ENCODE peak calls at places on chromosomes 4 and X, in nine cellular contexts. T is GM23338, Z is H1, J is cardiac muscle cell, U is suprapubic skin, M is psoas muscle, C is neural progenitor cell, Y is hepatocyte, W is breast epithelium. O is an unnamed sample. For H3K36me3, the result is how much of the 10 kb centered on the place peaks cover.

GRCh38 chr4:147994076-147994475 is 262.2 kb downstream of the ARHGAP10 start:
- DNase-seq in C (no peak), Z (no peak), T (no peak), M (no peak), U (no peak), J (no peak), Y (no peak), W (no peak), O (no peak)

GRCh38 chr4:53863731-53864130 is 200.7 kb downstream of the CHIC2 start:
- DNase-seq in Z (no peak), C (no peak), U (no peak), Y (no peak), J (peak), W (no peak), M (no peak), T (no peak), O (no peak)

GRCh38 chr4:34791224-34791623 is 1453.1 kb downstream of the ARAP2 start:
- DNase-seq in C (no peak), Y (no peak), J (no peak), M (no peak), T (no peak), W (no peak), Z (no peak), U (no peak), O (no peak)

GRCh38 chr4:100189820-100190642 is at the start of gene DDIT4L:
- DNase-seq in U (peak), J (peak), W (no peak), Z (peak), M (peak), T (peak), Y (peak), C (peak), O (no peak)

GRCh38 chr4:157459789-157460188 is 239.3 kb downstream of the GRIA2 start:
- DNase-seq in C (peak), Y (peak), J (peak), T (no peak), W (no peak), U (no peak), M (no peak), Z (no peak), O (no peak)

GRCh38 chrX:73850124-73851013 is 287.4 kb downstream of the CHIC1 start:
- DNase-seq in W (peak), Z (no peak), M (peak), C (peak), T (peak), U (no peak), J (peak), Y (peak), O (peak)

GRCh38 chrX:8453619-8454018 is 11.0 kb upstream of the VCX3B start:
- DNase-seq in M (no peak), T (no peak), Y (no peak), W (no peak), U (no peak), C (no peak), J (no peak), Z (no peak), O (no peak)

GRCh38 chrX:103889216-103889615 is 57.2 kb upstream of the RAB9B start:
- DNase-seq in J (no peak), C (no peak), W (no peak), T (no peak), M (no peak), U (no peak), Y (no peak), Z (no peak), O (no peak)

GRCh38 chr4:88674989-88675388 is 22.6 kb downstream of the NAP1L5 start:
- DNase-seq in T (no peak), J (no peak), C (no peak), U (no peak), Y (no peak), Z (no peak), M (no peak), W (no peak), O (peak)

GRCh38 chrX:39739585-39739984 is 358.2 kb downstream of the BCOR start:
- DNase-seq in U (no peak), C (no peak), Z (no peak), W (no peak), T (no peak), J (no peak), M (no peak), Y (no peak), O (no peak)

DNA sequence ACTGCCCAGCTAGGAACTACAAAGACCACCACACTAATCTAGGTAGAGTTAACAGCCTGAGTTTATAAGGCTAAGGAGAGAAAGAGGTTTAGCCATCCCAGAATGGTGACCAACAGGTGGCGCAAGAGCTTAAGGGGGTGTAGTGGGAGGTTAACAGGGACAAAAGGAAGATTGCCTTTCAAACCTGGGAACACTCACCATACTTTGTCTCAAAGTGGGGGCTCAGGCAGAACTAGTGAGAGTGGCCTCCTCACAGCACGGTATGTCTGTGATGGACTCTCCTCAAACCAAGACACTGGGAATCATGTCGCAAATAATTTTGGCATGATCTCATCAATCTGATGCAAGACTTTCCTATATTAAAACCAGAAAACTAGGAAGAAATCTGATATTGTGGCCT is 23.4 kb downstream of the CCNI start:
- DNase-seq in J (peak), M (no peak), C (peak), U (no peak), T (peak), W (no peak), Y (peak), Z (peak), O (peak)
- H3K36me3 ChIP-seq in J (under half), M (half or more), C (half or more), U (half or more), T (under half), W (under half), Y (under half), Z (under half), O (under half)

GRCh38 chr4:153159728-153160221 is 44.5 kb upstream of the TRIM2 start:
- DNase-seq in Z (no peak), U (no peak), Y (no peak), M (no peak), T (no peak), J (no peak), C (no peak), W (no peak), O (no peak)
- H3K27ac ChIP-seq in Z (no peak), U (no peak), Y (peak), M (no peak), T (no peak), J (no peak), C (no peak), W (no peak), O (no peak)

GRCh38 chrX:86946569-86946968 is 571.0 kb upstream of the KLHL4 start:
- DNase-seq in C (peak), Z (no peak), T (peak), J (peak), M (no peak), Y (peak), U (no peak), W (no peak), O (peak)
- TF ChIP-seq CTCF in C (peak), Z (peak), T (peak), J (peak), M (peak), Y (peak), U (no peak), W (peak), O (peak)

GRCh38 chr4:186158966-186159365 is 32.4 kb upstream of the CYP4V2 start:
- DNase-seq in M (no peak), Y (peak), T (no peak), Z (no peak), U (no peak), C (no peak), W (no peak), J (no peak), O (no peak)
- H3K36me3 ChIP-seq in M (under half), Y (under half), T (under half), Z (under half), U (under half), C (under half), W (under half), J (under half), O (under half)

GRCh38 chr4:183960021-183960420 is 54.9 kb downstream of the STOX2 start:
- DNase-seq in C (peak), T (peak), U (no peak), W (peak), Z (peak), J (peak), M (peak), Y (peak), O (peak)
- H3K27ac ChIP-seq in C (no peak), T (no peak), U (no peak), W (peak), Z (no peak), J (peak), M (no peak), Y (no peak), O (no peak)

DNA sequence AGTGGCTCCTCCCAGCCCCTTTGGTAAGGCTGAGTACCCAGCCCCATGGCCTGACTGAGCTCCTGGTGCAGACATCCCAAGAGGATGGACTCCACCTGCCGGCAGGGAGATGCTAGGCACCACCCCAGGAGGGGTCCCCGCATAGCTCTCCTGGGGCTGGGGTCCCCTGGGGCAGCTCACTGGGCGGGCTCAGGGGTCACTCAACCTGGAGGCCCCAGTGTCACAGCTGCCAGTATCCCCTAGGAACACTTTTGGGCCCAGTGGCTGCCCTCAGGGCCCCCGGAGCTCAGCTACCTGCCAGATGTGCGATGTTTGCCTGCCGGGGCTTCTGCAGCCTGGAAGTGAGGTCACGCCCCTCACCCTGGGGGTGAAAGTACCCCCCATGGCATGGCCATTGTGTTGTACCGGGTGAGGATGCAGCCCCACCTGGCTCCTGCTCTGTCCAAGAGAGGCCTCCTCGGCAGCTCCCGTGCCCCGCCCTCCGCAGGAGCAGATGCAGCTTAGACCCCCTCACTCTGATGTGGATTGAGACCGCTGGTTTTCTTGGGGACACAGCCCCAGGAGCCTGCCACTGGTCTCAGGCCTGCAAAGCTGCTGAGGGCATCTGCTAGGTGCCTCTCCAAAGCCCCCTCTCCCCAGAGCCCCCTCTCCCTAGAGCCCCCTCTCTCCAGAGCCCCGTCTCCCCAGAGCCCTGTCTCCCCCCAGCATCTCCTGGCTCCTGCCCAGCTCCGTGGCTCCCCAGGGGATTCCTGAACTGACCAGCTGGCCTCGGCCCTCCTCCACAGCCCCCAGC is 6.7 kb upstream of the HGFAC start:
- DNase-seq in C (peak), W (no peak), U (no peak), M (peak), T (peak), Y (no peak), Z (no peak), J (no peak), O (no peak)
- TF ChIP-seq CTCF in C (peak), W (no peak), U (no peak), M (no peak), T (peak), Y (peak), Z (peak), J (peak), O (peak)

GRCh38 chr4:153485374-153485773 is 19.2 kb downstream of the TMEM131L start:
- DNase-seq in C (no peak), Z (no peak), U (no peak), T (no peak), J (no peak), W (no peak), Y (no peak), M (no peak), O (no peak)
- H3K36me3 ChIP-seq in C (under half), Z (under half), U (under half), T (under half), J (under half), W (under half), Y (under half), M (under half), O (under half)

DNA sequence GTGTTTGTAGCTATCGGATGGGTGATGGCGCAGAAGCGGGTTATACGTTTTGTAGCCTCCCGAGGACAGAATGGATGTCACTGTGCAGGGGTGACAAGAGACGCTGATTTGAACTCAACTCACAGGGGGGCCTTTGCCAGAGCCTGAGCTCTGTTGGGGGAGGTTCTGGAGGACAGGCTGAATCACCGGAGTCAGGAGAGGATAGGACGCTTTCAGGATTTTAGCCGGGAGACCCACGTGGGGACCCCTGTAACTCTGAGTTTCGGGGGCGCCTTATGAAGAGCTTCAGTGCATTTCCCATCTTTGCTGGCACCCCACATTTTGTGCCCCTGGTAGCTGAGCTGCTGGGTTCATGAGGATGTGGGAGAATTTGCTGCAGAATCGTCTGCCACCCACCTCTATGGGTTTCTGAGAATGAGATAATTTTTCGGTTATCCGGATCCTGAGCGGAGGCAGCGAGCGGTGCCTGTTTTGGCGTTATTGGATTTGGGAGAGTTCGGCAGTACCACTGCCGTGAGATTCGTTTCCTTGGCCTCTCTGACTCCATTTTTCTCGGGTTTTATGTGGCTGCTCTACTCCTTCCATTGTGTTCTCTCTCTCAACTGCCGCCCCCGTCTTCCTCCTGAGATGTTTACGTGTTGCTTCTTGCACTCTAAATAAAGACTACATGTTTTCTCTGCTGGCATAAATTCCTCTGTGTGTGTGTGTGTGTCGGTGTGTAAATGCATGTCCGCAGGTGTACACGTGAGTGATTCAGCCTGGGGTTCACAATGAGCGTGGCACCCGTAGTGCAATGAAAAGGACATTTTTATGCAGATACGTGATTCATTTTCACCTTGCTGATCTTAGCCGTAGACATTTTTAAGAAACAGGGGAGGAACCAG is 81.8 kb downstream of the STOX2 start:
- DNase-seq in U (no peak), M (no peak), C (no peak), W (no peak), J (no peak), T (no peak), Z (no peak), Y (no peak), O (no peak)
- H3K27ac ChIP-seq in U (peak), M (peak), C (no peak), W (peak), J (peak), T (peak), Z (no peak), Y (peak), O (peak)

DNA sequence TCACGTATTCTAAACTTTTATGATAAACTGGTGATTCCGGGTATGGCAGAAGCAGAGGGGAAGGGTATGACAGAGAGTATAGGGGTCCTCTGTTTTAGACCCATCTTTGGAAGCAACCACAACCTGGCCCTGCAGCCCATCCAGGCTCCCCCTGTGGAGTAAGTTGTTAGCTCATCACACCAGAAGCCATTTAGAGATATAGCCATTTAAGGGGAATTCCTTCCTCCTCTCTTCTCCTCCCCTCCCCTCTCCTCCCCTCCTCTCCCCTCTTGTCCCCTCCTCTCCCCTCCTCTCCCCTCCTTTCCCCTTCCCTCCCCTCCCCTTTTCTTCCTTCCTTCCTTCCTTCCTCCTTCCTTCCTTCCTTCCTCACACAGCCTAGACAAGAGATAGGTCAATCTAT is 197.3 kb upstream of the LDB2 start:
- DNase-seq in C (no peak), Y (no peak), Z (no peak), J (no peak), U (no peak), T (peak), W (no peak), M (no peak), O (no peak)
- TF ChIP-seq CTCF in C (no peak), Y (no peak), Z (no peak), J (no peak), U (no peak), T (no peak), W (no peak), M (no peak), O (no peak)